ENCODE peak calls at places on chromosomes 1 and 21, in five cellular contexts. D is AG04450, H is H9, Y is astrocyte of the cerebellum, Z is body of pancreas. C is an unnamed sample.

GRCh38 chr1:116472431-116472961 is 98.3 kb downstream of the CD58 start:
- DNase-seq in D (no peak), H (no peak), Y (peak), Z (no peak), C (peak)

GRCh38 chr1:180956028-180956640 is 43.4 kb downstream of the KIAA1614 start:
- DNase-seq in D (no peak), H (no peak), Y (no peak), Z (no peak), C (no peak)

GRCh38 chr1:91556556-91556955 is 55.9 kb downstream of the CDC7 start:
- DNase-seq in D (no peak), H (no peak), Y (no peak), Z (no peak), C (no peak)

GRCh38 chr1:116359060-116359830 is 13.8 kb upstream of the ATP1A1 start:
- DNase-seq in D (no peak), H (no peak), Y (no peak), Z (no peak), C (no peak)

GRCh38 chr21:36846624-36847023 is 119.8 kb downstream of the HLCS start:
- DNase-seq in D (no peak), H (no peak), Y (no peak), Z (no peak), C (no peak)

GRCh38 chr1:91569411-91570104 is 68.9 kb downstream of the CDC7 start:
- DNase-seq in D (peak), H (no peak), Y (peak), Z (no peak), C (peak)

GRCh38 chr1:15401391-15402055 is 8.2 kb upstream of the EFHD2 start:
- DNase-seq in D (no peak), H (no peak), Y (no peak), Z (no peak), C (no peak)

GRCh38 chr1:58779837-58780585 is 3.8 kb downstream of the JUN start:
- DNase-seq in D (no peak), H (peak), Y (no peak), Z (peak), C (peak)

GRCh38 chr1:225580180-225581099 is 72.5 kb downstream of the ENAH start:
- DNase-seq in D (no peak), H (no peak), Y (no peak), Z (no peak), C (no peak)

GRCh38 chr1:180515857-180516388 is 13.5 kb upstream of the ACBD6 start:
- DNase-seq in D (peak), H (peak), Y (peak), Z (peak), C (no peak)

GRCh38 chr21:27382404-27382803 is 415.5 kb upstream of the ADAMTS5 start:
- DNase-seq in D (no peak), H (no peak), Y (no peak), Z (no peak), C (no peak)

GRCh38 chr1:151760597-151761385 is 2.5 kb downstream of the MRPL9 start:
- DNase-seq in D (no peak), H (no peak), Y (no peak), Z (no peak), C (no peak)

GRCh38 chr1:205711105-205712048 is 31.1 kb upstream of the SLC45A3 start:
- DNase-seq in D (peak), H (peak), Y (peak), Z (peak), C (peak)

GRCh38 chr1:160519542-160520435 is 3.3 kb downstream of the SLAMF6 start:
- DNase-seq in D (no peak), H (no peak), Y (no peak), Z (no peak), C (no peak)

GRCh38 chr1:16139473-16139962 is 16.4 kb downstream of the EPHA2 start:
- DNase-seq in D (peak), H (no peak), Y (peak), Z (no peak), C (peak)

GRCh38 chr1:43882763-43883162 is 50.8 kb upstream of the ARTN start:
- DNase-seq in D (no peak), H (no peak), Y (no peak), Z (no peak), C (no peak)

GRCh38 chr1:25568834-25569598 is 25.6 kb downstream of the LDLRAP1 start:
- DNase-seq in D (peak), H (no peak), Y (peak), Z (no peak), C (no peak)

GRCh38 chr21:41562101-41563000 is 54.4 kb upstream of the TMPRSS2 start:
- DNase-seq in D (no peak), H (no peak), Y (no peak), Z (no peak), C (no peak)

GRCh38 chr1:16371725-16372124 is 4.7 kb downstream of the SZRD1 start:
- DNase-seq in D (no peak), H (no peak), Y (no peak), Z (no peak), C (no peak)

GRCh38 chr1:112954945-112955677 is 885 bp downstream of the SLC16A1 start:
- DNase-seq in D (no peak), H (peak), Y (peak), Z (peak), C (no peak)

GRCh38 chr1:52364235-52364839 is 1.7 kb downstream of the CC2D1B start:
- DNase-seq in D (no peak), H (peak), Y (no peak), Z (no peak), C (no peak)
- TF ChIP-seq CTCF in D (no peak), H (peak), Y (no peak), Z (no peak), C (peak)

GRCh38 chr1:226687476-226687875 is 51.6 kb downstream of the ITPKB start:
- DNase-seq in D (no peak), H (no peak), Y (no peak), Z (no peak), C (no peak)
- TF ChIP-seq CTCF in D (no peak), H (no peak), Y (no peak), Z (peak), C (peak)

GRCh38 chr1:248841702-248842395 is 3.8 kb downstream of the ZNF672 start:
- DNase-seq in D (no peak), H (peak), Y (no peak), Z (no peak), C (no peak)
- TF ChIP-seq CTCF in D (peak), H (peak), Y (peak), Z (peak), C (peak)

GRCh38 chr1:85347908-85348307 is 71.5 kb upstream of the BCL10 start:
- DNase-seq in D (no peak), H (no peak), Y (no peak), Z (no peak), C (no peak)

GRCh38 chr1:85343213-85343611 is 66.8 kb upstream of the BCL10 start:
- DNase-seq in D (no peak), H (no peak), Y (no peak), Z (no peak), C (no peak)

GRCh38 chr1:85342177-85342576 is 65.7 kb upstream of the BCL10 start:
- DNase-seq in D (no peak), H (no peak), Y (no peak), Z (no peak), C (no peak)

GRCh38 chr1:85343612-85344255 is 67.3 kb upstream of the BCL10 start:
- DNase-seq in D (no peak), H (no peak), Y (no peak), Z (no peak), C (no peak)

GRCh38 chr1:85344256-85344694 is 67.8 kb upstream of the BCL10 start:
- DNase-seq in D (no peak), H (peak), Y (no peak), Z (peak), C (no peak)
- TF ChIP-seq CTCF in D (peak), H (peak), Y (peak), Z (peak), C (peak)

GRCh38 chr1:7641587-7642417 is 129.3 kb upstream of the VAMP3 start:
- DNase-seq in D (no peak), H (no peak), Y (no peak), Z (no peak), C (no peak)
- TF ChIP-seq CTCF in D (no peak), H (peak), Y (no peak), Z (no peak), C (peak)

GRCh38 chr1:156020293-156021086 is at the start of gene SSR2:
- DNase-seq in D (peak), H (peak), Y (peak), Z (peak), C (peak)
- TF ChIP-seq CTCF in D (no peak), H (no peak), Y (no peak), Z (no peak), C (no peak)

GRCh38 chr21:38850277-38850951 is 44.7 kb downstream of the ETS2 start:
- DNase-seq in D (no peak), H (no peak), Y (no peak), Z (no peak), C (no peak)
- TF ChIP-seq CTCF in D (no peak), H (no peak), Y (no peak), Z (no peak), C (no peak)

DNA sequence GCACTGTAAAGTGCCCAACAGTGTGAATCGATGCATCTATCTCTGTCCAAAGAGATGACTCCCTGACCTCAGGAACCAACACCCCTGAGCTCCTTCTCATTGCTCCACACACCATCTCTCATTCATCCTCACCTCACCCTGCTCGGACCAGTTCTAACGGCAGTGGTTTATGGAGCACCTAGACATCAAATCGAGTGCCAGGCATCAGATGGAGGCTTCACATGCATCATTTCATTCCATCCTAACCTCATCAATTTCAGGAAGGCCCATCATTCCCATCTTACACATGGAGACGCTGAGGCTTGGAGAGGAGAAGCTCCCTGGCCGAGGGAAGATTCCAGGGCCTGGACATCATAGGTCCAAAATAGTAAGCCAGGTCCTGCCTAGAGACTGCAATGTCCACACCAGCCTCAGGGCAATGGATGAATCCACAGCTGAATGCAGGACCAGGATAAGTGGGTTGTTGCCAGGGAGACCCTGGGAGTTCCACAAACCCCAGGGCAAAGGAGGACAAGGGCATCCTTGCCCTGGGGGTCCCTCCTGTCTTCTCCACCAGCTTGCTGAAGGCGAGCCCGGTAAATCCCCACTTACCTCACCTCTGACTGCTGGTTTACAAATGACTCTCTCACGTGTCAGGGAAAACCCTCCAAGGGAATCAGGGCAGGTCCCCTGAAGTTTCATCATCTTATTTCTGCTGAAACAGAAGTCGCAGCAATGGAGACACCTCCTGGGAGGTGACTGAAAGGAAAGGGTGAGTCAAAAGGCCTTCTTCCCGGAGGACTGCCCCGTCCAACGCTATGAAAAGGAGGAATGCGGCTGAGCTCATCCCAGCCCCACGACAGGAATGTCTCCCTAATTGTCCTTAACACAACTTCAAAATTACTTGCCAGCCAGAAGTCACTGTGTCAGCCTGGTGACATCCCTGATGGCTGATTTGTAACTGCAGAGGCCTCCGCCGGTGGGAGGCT is 9.0 kb upstream of the IFFO2 start:
- DNase-seq in D (no peak), H (peak), Y (no peak), Z (no peak), C (peak)
- TF ChIP-seq CTCF in D (no peak), H (no peak), Y (no peak), Z (no peak), C (peak)

GRCh38 chr1:54001620-54002019 is 16.4 kb downstream of the LDLRAD1 start:
- DNase-seq in D (no peak), H (no peak), Y (no peak), Z (no peak), C (no peak)
- TF ChIP-seq CTCF in D (no peak), H (no peak), Y (no peak), Z (no peak), C (no peak)

DNA sequence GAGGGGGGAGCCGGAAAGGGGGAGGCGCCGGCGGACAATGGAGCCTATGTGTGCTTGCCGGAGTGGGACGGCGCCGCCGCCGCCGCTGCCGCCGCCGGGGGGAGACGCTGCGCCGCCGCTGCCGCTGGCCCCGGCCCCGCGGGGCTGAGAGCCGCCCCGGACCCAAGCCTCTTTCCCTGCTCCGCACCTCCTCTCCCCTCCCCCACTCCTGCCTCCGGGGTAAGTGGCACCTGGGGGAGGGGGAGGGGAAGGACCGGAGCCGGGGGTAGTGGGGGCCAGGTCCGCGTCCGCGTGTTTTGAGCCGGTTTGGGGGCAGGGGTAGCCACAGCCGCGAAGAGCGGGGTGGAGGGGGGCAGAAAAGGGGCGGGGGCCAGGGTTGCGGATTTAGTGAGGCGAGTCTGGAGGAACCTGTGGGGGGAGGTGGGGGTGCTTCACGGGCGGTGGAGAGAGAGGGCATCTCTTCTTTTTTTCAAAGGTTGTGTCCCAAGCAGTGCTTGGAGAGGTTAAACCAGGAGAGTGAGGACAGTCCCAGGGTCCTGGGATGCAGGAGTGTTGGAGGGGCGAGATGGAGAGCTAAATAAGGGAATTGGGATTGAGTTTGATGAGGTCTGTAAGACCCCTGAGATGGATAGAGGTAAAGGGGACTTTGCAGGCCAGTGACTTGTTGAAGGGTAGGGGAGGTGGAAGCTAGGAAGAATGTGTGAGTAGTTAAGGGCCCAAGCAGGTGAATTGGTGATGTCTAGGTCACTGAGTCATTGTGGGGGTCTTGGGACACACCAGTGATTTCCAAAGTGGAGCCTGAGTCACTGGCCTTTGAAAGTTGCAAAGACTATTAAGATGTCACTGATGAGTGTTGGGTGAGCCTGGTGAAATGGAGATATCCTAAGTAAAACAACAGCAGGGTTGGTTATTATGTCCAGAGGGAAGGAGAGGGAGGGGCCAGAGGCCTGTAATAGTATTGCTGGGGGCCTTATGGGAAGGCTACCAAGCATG is 59.1 kb downstream of the BCL9 start:
- DNase-seq in D (no peak), H (no peak), Y (no peak), Z (no peak), C (no peak)
- TF ChIP-seq CTCF in D (no peak), H (no peak), Y (no peak), Z (no peak), C (no peak)

C was measured in epithelial cell of proximal tubule.